ENCODE peak calls at places on chromosomes 12 and 14, in eight cellular contexts. C is HepG2; R is psoas muscle; N is mammary epithelial cell; I is colonic mucosa; B is A549; O is left ventricle myocardium inferior; X is CD4-positive, alpha-beta memory T cell. Q is an unnamed sample.

GRCh38 chr14:90354551-90355298 is 23.0 kb upstream of the NRDE2 start:
- DNase-seq in C (no peak), R (no peak), N (no peak), I (no peak), B (no peak), O (no peak), X (no peak), Q (no peak)

GRCh38 chr12:108633534-108634224 is at the start of gene SELPLG:
- DNase-seq in C (no peak), R (peak; percentile 55), N (no peak), I (peak; percentile 65), B (no peak), O (peak; percentile 65), X (peak; percentile 97), Q (no peak)

GRCh38 chr12:11576104-11576503 is 73.4 kb upstream of the ETV6 start:
- DNase-seq in C (no peak), R (no peak), N (peak; percentile 94), I (peak; percentile 33), B (no peak), O (no peak), X (no peak), Q (peak; percentile 48)

GRCh38 chr12:42129595-42130204 is 15.0 kb downstream of the GXYLT1 start:
- DNase-seq in C (peak; percentile 63), R (no peak), N (peak; percentile 61), I (peak; percentile 28), B (peak; percentile 40), O (no peak), X (no peak), Q (peak; percentile 80)

GRCh38 chr14:96590190-96590860 is 88.1 kb downstream of the PAPOLA start:
- DNase-seq in C (no peak), R (no peak), N (no peak), I (no peak), B (no peak), O (no peak), X (no peak), Q (no peak)

GRCh38 chr14:24315807-24316596 is 4.7 kb downstream of the LTB4R start:
- DNase-seq in C (peak; percentile 65), R (peak; percentile 60), N (no peak), I (peak; percentile 73), B (no peak), O (peak; percentile 55), X (no peak), Q (no peak)

GRCh38 chr12:104672501-104673265 is 215.9 kb downstream of the CHST11 start:
- DNase-seq in C (no peak), R (peak; percentile 62), N (peak; percentile 73), I (no peak), B (peak; percentile 19), O (peak; percentile 48), X (no peak), Q (no peak)

GRCh38 chr12:52346596-52346995 is 20.7 kb downstream of the KRT85 start:
- DNase-seq in C (no peak), R (no peak), N (no peak), I (no peak), B (no peak), O (no peak), X (no peak), Q (no peak)

GRCh38 chr12:105922670-105923102 is 216.1 kb downstream of the NUAK1 start:
- DNase-seq in C (no peak), R (no peak), N (peak; percentile 69), I (no peak), B (peak; percentile 39), O (no peak), X (no peak), Q (peak; percentile 91)

GRCh38 chr12:43806737-43807072 is 588 bp upstream of the TWF1 start:
- DNase-seq in C (no peak), R (no peak), N (no peak), I (no peak), B (no peak), O (no peak), X (no peak), Q (no peak)

GRCh38 chr14:46482200-46482599 is 169.4 kb downstream of the RPL10L start:
- DNase-seq in C (no peak), R (no peak), N (no peak), I (no peak), B (no peak), O (no peak), X (no peak), Q (no peak)

GRCh38 chr14:51828017-51828797 is 32.2 kb upstream of the GNG2 start:
- DNase-seq in C (no peak), R (peak; percentile 33), N (peak; percentile 91), I (no peak), B (peak; percentile 33), O (peak; percentile 17), X (peak; percentile 80), Q (peak; percentile 62)

GRCh38 chr14:54617467-54617866 is 50.5 kb downstream of the SAMD4A start:
- DNase-seq in C (no peak), R (no peak), N (peak; percentile 41), I (no peak), B (no peak), O (no peak), X (no peak), Q (peak; percentile 50)

GRCh38 chr12:110280784-110281548 is at the start of gene ATP2A2:
- DNase-seq in C (peak; percentile 73), R (peak; percentile 90), N (peak; percentile 87), I (peak; percentile 90), B (peak; percentile 85), O (peak; percentile 90), X (peak; percentile 89), Q (peak; percentile 85)

GRCh38 chr12:110282343-110282860 is 1.4 kb downstream of the ATP2A2 start:
- DNase-seq in C (no peak), R (no peak), N (no peak), I (no peak), B (no peak), O (no peak), X (no peak), Q (no peak)

GRCh38 chr12:110279976-110280783 is 867 bp upstream of the ATP2A2 start:
- DNase-seq in C (no peak), R (peak; percentile 67), N (peak; percentile 67), I (peak; percentile 58), B (peak; percentile 72), O (peak; percentile 66), X (peak; percentile 83), Q (peak; percentile 33)

GRCh38 chr12:110282956-110283817 is 2.1 kb downstream of the ATP2A2 start:
- DNase-seq in C (no peak), R (no peak), N (no peak), I (no peak), B (no peak), O (no peak), X (no peak), Q (no peak)

DNA sequence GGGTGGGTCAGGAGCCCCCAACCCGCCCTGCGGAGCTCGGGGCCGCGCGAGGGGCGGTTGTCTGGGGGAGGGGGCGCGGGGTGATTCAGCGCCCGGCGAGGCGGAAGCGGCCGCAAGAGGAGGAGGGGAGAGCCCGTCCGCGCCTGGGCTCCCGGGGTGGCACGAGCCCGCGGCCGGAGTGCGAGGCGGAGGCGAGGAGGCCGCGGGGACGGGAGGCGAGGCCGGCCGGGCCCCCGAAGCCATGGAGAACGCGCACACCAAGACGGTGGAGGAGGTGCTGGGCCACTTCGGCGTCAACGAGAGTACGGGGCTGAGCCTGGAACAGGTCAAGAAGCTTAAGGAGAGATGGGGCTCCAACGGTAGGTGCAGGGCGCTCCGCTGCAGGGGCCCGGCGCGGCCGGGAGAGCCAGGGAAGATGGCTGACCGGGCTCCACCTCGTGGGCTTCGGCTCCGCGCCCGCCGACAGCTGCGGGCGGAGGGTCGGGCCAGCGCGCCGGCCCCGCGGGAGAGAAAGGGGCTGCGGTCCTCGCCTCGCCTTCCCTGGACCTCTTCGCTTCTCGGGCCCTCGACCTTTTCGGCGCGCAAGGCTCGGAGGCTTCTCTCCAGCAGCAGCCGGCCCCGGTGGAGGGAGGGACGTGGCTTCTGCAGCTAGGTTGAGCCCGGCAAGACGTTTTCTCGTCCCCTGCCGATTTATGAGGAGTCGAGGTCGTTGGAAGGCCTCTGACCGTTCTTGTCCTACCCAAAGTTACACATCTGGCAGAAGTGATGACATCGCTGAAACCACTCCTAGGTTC is 699 bp downstream of the ATP2A2 start:
- DNase-seq in C (no peak), R (peak; percentile 62), N (peak; percentile 65), I (peak; percentile 37), B (peak; percentile 54), O (peak; percentile 43), X (peak; percentile 58), Q (peak; percentile 55)
- H3K4me1 ChIP-seq in C (peaks cover 71% of the 10 kb centered on the region), R (peaks cover 22% of the 10 kb centered on the region), N (peaks cover 35% of the 10 kb centered on the region), I (no peaks in the 10 kb centered on the region), B (peaks cover 53% of the 10 kb centered on the region), O (peaks cover 91% of the 10 kb centered on the region), X (peaks cover 55% of the 10 kb centered on the region), Q (peaks cover 9% of the 10 kb centered on the region)

DNA sequence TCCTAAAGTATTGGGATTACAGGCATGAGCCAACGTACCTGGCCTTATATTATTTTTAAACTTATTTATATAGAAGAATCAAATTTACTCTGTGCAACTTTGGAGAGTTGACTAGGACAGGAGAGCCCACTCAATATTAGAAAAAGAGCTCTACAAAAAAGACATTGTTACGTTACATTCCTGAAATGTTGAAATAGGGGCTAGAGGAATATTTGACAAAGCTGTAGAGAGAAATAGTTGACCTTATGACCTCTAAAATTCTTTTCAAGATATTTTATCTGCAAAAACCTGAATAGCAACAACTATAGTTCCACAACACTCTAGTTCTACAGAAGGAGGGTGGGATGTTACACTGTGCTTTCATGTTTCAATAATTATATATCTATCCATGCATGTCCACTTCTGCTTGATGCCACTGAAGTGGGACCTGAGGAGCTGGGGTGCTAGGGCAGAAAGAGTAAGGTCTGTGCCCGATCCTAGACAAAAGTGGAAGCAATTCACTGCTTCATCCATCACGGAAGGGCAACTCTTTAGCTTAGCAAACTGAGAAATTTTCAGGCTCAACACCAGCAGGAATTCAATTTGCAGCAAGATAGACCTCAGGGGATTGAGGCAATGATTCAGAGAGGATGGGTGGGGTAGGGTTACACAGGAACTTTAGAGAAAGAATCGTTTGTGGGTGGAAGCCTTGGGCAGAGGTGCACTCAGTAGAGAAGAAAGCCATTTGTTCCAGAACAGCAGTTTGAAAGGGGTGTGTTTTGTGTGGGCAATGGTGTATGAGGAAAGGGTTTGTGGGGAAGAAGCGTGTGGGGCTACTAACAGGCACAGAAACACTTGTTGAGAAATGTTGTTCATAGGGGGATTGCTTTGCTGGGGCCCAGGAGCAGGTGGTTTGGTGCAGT is 16.0 kb upstream of the RNASE10 start:
- DNase-seq in C (peak; percentile 78), R (no peak), N (peak; percentile 73), I (no peak), B (no peak), O (no peak), X (peak; percentile 38), Q (peak; percentile 28)
- H3K4me1 ChIP-seq in C (peaks cover 33% of the 10 kb centered on the region), R (no peaks in the 10 kb centered on the region), N (peaks cover 22% of the 10 kb centered on the region), I (no peaks in the 10 kb centered on the region), B (no peaks in the 10 kb centered on the region), O (peaks cover 22% of the 10 kb centered on the region), X (peaks cover 75% of the 10 kb centered on the region), Q (no peaks in the 10 kb centered on the region)

GRCh38 chr14:81981311-81981675 is 447.6 kb upstream of the SEL1L start:
- DNase-seq in C (no peak), R (no peak), N (no peak), I (no peak), B (no peak), O (no peak), X (no peak), Q (no peak)
- H3K4me1 ChIP-seq in C (peaks cover 23% of the 10 kb centered on the region), R (no peaks in the 10 kb centered on the region), N (no peaks in the 10 kb centered on the region), I (no peaks in the 10 kb centered on the region), B (no peaks in the 10 kb centered on the region), O (no peaks in the 10 kb centered on the region), X (no peaks in the 10 kb centered on the region), Q (no peaks in the 10 kb centered on the region)

DNA sequence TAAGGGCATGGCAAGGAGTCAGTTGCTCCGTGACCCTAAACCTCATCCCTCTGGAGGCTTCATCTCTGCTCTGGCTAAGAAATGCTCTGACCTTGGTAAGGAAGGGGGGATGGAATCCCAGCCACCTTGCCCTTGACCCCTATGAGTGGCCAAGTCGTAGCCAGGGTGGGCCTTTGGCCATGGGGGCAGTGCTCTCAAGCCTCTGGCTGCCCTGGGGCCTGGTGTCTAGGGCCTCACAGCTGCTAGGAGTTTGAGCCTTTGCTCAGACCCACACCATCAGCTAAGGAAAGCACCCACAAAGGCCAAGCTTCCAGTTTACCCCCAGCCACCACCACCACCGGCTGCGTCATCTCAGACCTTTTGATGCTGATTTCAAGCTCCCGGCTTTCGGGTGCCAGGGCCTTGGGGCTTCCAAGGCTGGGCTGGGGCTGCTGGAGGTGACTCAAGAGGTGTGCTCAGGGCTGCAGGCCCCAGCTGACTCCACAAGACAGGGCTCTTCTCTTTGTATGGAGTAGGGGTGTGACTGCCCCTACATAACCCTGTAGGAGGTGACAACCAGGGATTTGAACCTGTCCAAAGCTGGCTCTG is 3.7 kb downstream of the ASB2 start:
- DNase-seq in C (no peak), R (no peak), N (no peak), I (no peak), B (no peak), O (no peak), X (no peak), Q (no peak)
- H3K4me1 ChIP-seq in C (peaks cover 49% of the 10 kb centered on the region), R (peaks cover 40% of the 10 kb centered on the region), N (no peaks in the 10 kb centered on the region), I (no peaks in the 10 kb centered on the region), B (no peaks in the 10 kb centered on the region), O (peaks cover 76% of the 10 kb centered on the region), X (peaks cover 60% of the 10 kb centered on the region), Q (peaks cover 7% of the 10 kb centered on the region)